ENCODE peak calls at places on chromosomes 7 and 10, in nine cellular contexts. B is astrocyte; G is GM12878; X is CD8-positive, alpha-beta T cell; J is H7; U is prostate gland; D is GM23248; P is cardiac muscle cell; S is right lobe of liver. O is an unnamed sample.
A peak's percentile ranks its signal among the peaks of the same experiment; 100 is the strongest.

GRCh38 chr10:128000660-128001059 is 93.8 kb downstream of the PTPRE start:
- DNase-seq in G (no peak), P (no peak), U (no peak), X (no peak), D (peak; percentile 80), B (peak; percentile 48), J (no peak), S (peak; percentile 30), O (peak; percentile 84)

GRCh38 chr7:38310601-38311057 is 37.2 kb upstream of the TARP start:
- DNase-seq in G (no peak), J (no peak), U (no peak), P (peak; percentile 70), S (peak; percentile 59), X (no peak), B (no peak), D (no peak), O (peak; percentile 8)

GRCh38 chr10:2979267-2979660 is 88.1 kb upstream of the PFKP start:
- DNase-seq in S (no peak), D (peak; percentile 54), X (no peak), B (peak; percentile 26), J (no peak), G (no peak), U (no peak), P (peak; percentile 69), O (no peak)

GRCh38 chr7:133668296-133669060 is 415.6 kb downstream of the EXOC4 start:
- DNase-seq in X (no peak), J (no peak), U (no peak), D (peak; percentile 26), G (no peak), B (no peak), P (no peak), S (no peak), O (no peak)

GRCh38 chr10:86960003-86960862 is 1.8 kb downstream of the SNCG start:
- DNase-seq in D (peak; percentile 84), S (peak; percentile 57), U (no peak), G (peak; percentile 35), X (no peak), J (peak; percentile 96), B (no peak), P (peak; percentile 81), O (peak; percentile 57)

GRCh38 chr7:112390167-112390566 is 60.1 kb upstream of the IFRD1 start:
- DNase-seq in X (no peak), J (no peak), G (no peak), S (no peak), P (no peak), B (no peak), D (no peak), U (no peak), O (no peak)

GRCh38 chr10:78038105-78038504 is 4.4 kb downstream of the RPS24 start:
- DNase-seq in U (no peak), J (no peak), B (no peak), P (no peak), D (peak; percentile 77), X (no peak), S (no peak), G (no peak), O (no peak)

GRCh38 chr10:11874568-11875182 is 51.5 kb downstream of the PROSER2 start:
- DNase-seq in S (peak; percentile 72), J (peak; percentile 89), D (no peak), P (peak; percentile 96), X (no peak), U (peak; percentile 86), G (peak; percentile 8), B (peak; percentile 22), O (no peak)

GRCh38 chr7:36999851-37000480 is 275.7 kb upstream of the AOAH start:
- DNase-seq in U (no peak), S (no peak), J (no peak), X (no peak), D (peak; percentile 4), P (peak; percentile 29), G (no peak), B (peak; percentile 44), O (peak; percentile 44)

GRCh38 chr10:37727491-37728352 is 129.7 kb downstream of the ZNF248 start:
- DNase-seq in B (no peak), G (no peak), P (no peak), S (no peak), J (no peak), U (no peak), D (no peak), X (no peak), O (no peak)

GRCh38 chr10:117320050-117320665 is 55.1 kb downstream of the PDZD8 start:
- DNase-seq in S (no peak), D (peak; percentile 62), G (no peak), B (no peak), U (no peak), P (peak; percentile 38), J (peak; percentile 16), X (no peak), O (no peak)

GRCh38 chr7:88092676-88092999 is 127.2 kb downstream of the SRI start:
- DNase-seq in U (no peak), G (no peak), S (no peak), P (no peak), D (no peak), B (no peak), X (no peak), J (no peak), O (no peak)

GRCh38 chr7:71326596-71326995 is 194.7 kb downstream of the GALNT17 start:
- DNase-seq in U (no peak), G (no peak), D (no peak), J (no peak), X (no peak), P (no peak), B (no peak), S (no peak), O (no peak)

GRCh38 chr10:102627446-102628293 is 16.6 kb upstream of the TRIM8 start:
- DNase-seq in J (peak; percentile 90), G (no peak), S (no peak), P (peak; percentile 87), D (peak; percentile 79), B (peak; percentile 57), U (no peak), X (no peak), O (peak; percentile 59)
- H3K4me3 ChIP-seq in J (no peak overlapping the region), G (no peak overlapping the region), S (no peak overlapping the region), P (no peak overlapping the region), D (no peak overlapping the region), B (no peak overlapping the region), U (no peak overlapping the region), X (no peak overlapping the region), O (no peak overlapping the region)

GRCh38 chr10:100810835-100811116 is 65.4 kb downstream of the PAX2 start:
- DNase-seq in G (no peak), S (no peak), X (no peak), B (no peak), D (no peak), P (no peak), J (peak; percentile 26), U (no peak), O (no peak)

GRCh38 chr10:100811261-100811660 is 65.9 kb downstream of the PAX2 start:
- DNase-seq in X (no peak), U (no peak), B (no peak), P (no peak), G (no peak), S (no peak), D (no peak), J (peak; percentile 24), O (no peak)

GRCh38 chr10:100807241-100808050 is 62.1 kb downstream of the PAX2 start:
- DNase-seq in D (no peak), S (no peak), X (no peak), G (no peak), U (no peak), P (no peak), J (no peak), B (no peak), O (no peak)

GRCh38 chr10:100810091-100810834 is 64.9 kb downstream of the PAX2 start:
- DNase-seq in B (no peak), D (no peak), P (no peak), J (no peak), S (no peak), U (no peak), X (no peak), G (no peak), O (no peak)

GRCh38 chr10:100808851-100809250 is 63.5 kb downstream of the PAX2 start:
- DNase-seq in D (no peak), X (no peak), P (no peak), J (peak; percentile 25), U (no peak), S (no peak), B (no peak), G (no peak), O (no peak)
- H3K27me3 ChIP-seq in D (peaks cover 70% of the 10 kb centered on the region), X (no peaks in the 10 kb centered on the region), P (peaks cover 17% of the 10 kb centered on the region), J (peaks cover 8% of the 10 kb centered on the region), U (peaks cover 4% of the 10 kb centered on the region), S (no peaks in the 10 kb centered on the region), B (peaks cover 40% of the 10 kb centered on the region), G (peaks cover 4% of the 10 kb centered on the region), O (no peaks in the 10 kb centered on the region)

GRCh38 chr7:74048999-74049599 is 21.1 kb downstream of the ELN start:
- DNase-seq in B (no peak), S (no peak), G (no peak), J (no peak), D (no peak), X (no peak), P (no peak), U (no peak), O (no peak)

GRCh38 chr7:74051629-74052410 is 23.8 kb downstream of the ELN start:
- DNase-seq in U (no peak), G (no peak), D (no peak), S (peak; percentile 59), J (peak; percentile 90), B (no peak), X (no peak), P (peak; percentile 30), O (peak; percentile 10)

GRCh38 chr7:74051193-74051592 is 23.2 kb downstream of the ELN start:
- DNase-seq in U (no peak), D (no peak), X (no peak), G (no peak), J (peak; percentile 57), B (peak; percentile 25), P (peak; percentile 47), S (no peak), O (no peak)

GRCh38 chr7:74047804-74048380 is 19.9 kb downstream of the ELN start:
- DNase-seq in B (no peak), D (no peak), X (no peak), P (no peak), J (no peak), U (no peak), S (no peak), G (no peak), O (no peak)

GRCh38 chr7:74049997-74050798 is 22.2 kb downstream of the ELN start:
- DNase-seq in D (no peak), P (no peak), S (no peak), J (no peak), B (no peak), X (no peak), U (no peak), G (no peak), O (no peak)
- H3K36me3 ChIP-seq in D (no peaks in the 10 kb centered on the region), P (no peaks in the 10 kb centered on the region), S (no peaks in the 10 kb centered on the region), J (no peaks in the 10 kb centered on the region), B (no peaks in the 10 kb centered on the region), X (no peaks in the 10 kb centered on the region), U (no peaks in the 10 kb centered on the region), G (no peaks in the 10 kb centered on the region), O (no peaks in the 10 kb centered on the region)

DNA sequence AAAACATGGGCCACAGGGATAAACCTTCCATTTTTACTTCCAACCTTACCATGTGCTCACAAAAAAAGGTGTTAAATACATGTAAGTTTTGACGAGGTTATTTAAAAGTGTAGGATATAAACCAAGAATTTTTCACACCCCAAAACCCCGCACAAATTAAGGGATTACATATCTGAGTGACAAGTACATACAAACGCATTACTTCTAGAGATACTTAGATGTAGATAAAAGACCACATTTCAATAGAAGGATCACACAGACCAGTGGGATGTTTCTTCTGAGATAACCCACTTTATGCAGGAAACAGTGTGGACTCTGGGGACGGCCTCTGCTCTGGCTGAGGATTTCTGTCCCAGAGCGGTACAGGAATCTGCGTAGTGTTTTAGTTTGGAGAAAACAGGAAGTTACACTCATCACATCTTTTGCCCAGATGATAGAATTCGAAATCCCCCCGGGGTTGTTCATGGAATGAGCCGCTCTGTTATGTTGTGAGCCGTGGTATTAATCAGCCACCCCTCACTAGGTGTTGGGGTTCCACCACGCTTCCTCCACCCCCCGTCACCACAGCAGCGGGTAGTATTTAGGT is 1.4 kb upstream of the CUL1 start:
- DNase-seq in P (peak; percentile 78), S (no peak), U (peak; percentile 6), X (no peak), J (no peak), D (peak; percentile 56), G (no peak), B (no peak), O (no peak)
- H3K4me3 ChIP-seq in P (peak overlapping the region; percentile 64), S (peak overlapping the region; percentile 83), U (peak overlapping the region; percentile 95), X (peak overlapping the region; percentile 66), J (no peak overlapping the region), D (peak overlapping the region; percentile 96), G (peak overlapping the region; percentile 94), B (peak overlapping the region; percentile 75), O (no peak overlapping the region)